ENCODE peak calls at places on chromosomes 16 and 17, in six cellular contexts. U is neural progenitor cell, J is heart right ventricle, A is pancreas, F is psoas muscle, D is IMR-90. S is an unnamed sample.
A peak's percentile ranks its signal among the peaks of the same experiment; 100 is the strongest.

GRCh38 chr16:84518804-84519341 is 14.4 kb upstream of the MEAK7 start:
- DNase-seq in U (no peak), F (no peak), A (no peak), J (no peak), D (no peak), S (no peak)

GRCh38 chr17:43552229-43552837 is 6.2 kb upstream of the ETV4 start:
- DNase-seq in F (no peak), D (no peak), U (no peak), A (no peak), J (no peak), S (no peak)

GRCh38 chr17:9402590-9403199 is 172.9 kb downstream of the STX8 start:
- DNase-seq in A (no peak), D (peak; percentile 23), J (no peak), F (no peak), U (peak; percentile 39), S (no peak)

GRCh38 chr16:88116121-88116900 is 165.1 kb downstream of the BANP start:
- DNase-seq in F (peak; percentile 53), U (no peak), A (peak; percentile 36), J (no peak), D (peak; percentile 77), S (no peak)

GRCh38 chr17:33292981-33293867 is at the start of gene ASIC2:
- DNase-seq in F (no peak), J (no peak), A (peak; percentile 62), U (peak; percentile 89), D (peak; percentile 4), S (no peak)

GRCh38 chr17:31807846-31808245 is 51.2 kb downstream of the COPRS start:
- DNase-seq in U (no peak), J (no peak), F (no peak), D (peak; percentile 50), A (no peak), S (no peak)

GRCh38 chr16:57998484-57998883 is 2.0 kb downstream of the ZNF319 start:
- DNase-seq in A (no peak), U (no peak), D (no peak), F (no peak), J (no peak), S (peak; percentile 75)

GRCh38 chr17:58247511-58248363 is 9.4 kb downstream of the LPO start:
- DNase-seq in U (no peak), F (no peak), D (no peak), J (no peak), A (no peak), S (no peak)

GRCh38 chr16:57147381-57148191 is 38.3 kb downstream of the PSME3IP1 start:
- DNase-seq in D (peak; percentile 46), A (no peak), U (peak; percentile 33), F (no peak), J (peak; percentile 61), S (no peak)

GRCh38 chr16:17831330-17831729 is 360.6 kb upstream of the XYLT1 start:
- DNase-seq in D (no peak), U (peak; percentile 26), F (no peak), J (no peak), A (no peak), S (no peak)

GRCh38 chr17:12522336-12522735 is 143.4 kb upstream of the MYOCD start:
- DNase-seq in F (no peak), D (no peak), J (no peak), A (no peak), U (no peak), S (no peak)

GRCh38 chr16:82954224-82954929 is 327.6 kb downstream of the CDH13 start:
- DNase-seq in D (peak; percentile 70), A (no peak), U (no peak), F (no peak), J (no peak), S (no peak)

GRCh38 chr17:73371285-73371684 is 59.5 kb upstream of the CDC42EP4 start:
- DNase-seq in F (no peak), U (no peak), D (peak; percentile 92), J (no peak), A (peak; percentile 4), S (no peak)

GRCh38 chr16:87636050-87636684 is 33.9 kb downstream of the JPH3 start:
- DNase-seq in D (peak; percentile 64), A (peak; percentile 90), F (peak; percentile 92), U (peak; percentile 89), J (peak; percentile 80), S (peak; percentile 85)

GRCh38 chr16:86898386-86898785 is 320.0 kb downstream of the FOXL1 start:
- DNase-seq in U (no peak), D (no peak), F (no peak), J (no peak), A (no peak), S (no peak)

GRCh38 chr16:84947022-84947421 is 64.3 kb downstream of the ZDHHC7 start:
- DNase-seq in D (no peak), F (no peak), A (no peak), J (no peak), U (no peak), S (no peak)

GRCh38 chr16:50970221-50970620 is 180.8 kb downstream of the SALL1 start:
- DNase-seq in J (no peak), D (no peak), U (no peak), F (no peak), A (no peak), S (no peak)

GRCh38 chr16:88730632-88731607 is 24.6 kb downstream of the CTU2 start:
- DNase-seq in J (no peak), D (peak; percentile 59), F (no peak), A (no peak), U (no peak), S (no peak)

GRCh38 chr17:66976781-66977201 is 12.3 kb downstream of the CACNG4 start:
- DNase-seq in A (no peak), J (no peak), U (peak; percentile 26), F (no peak), D (no peak), S (no peak)

GRCh38 chr17:82320956-82321927 is 3.8 kb upstream of the CD7 start:
- DNase-seq in U (peak; percentile 63), D (no peak), J (no peak), A (peak; percentile 81), F (no peak), S (no peak)

GRCh38 chr16:88911148-88911945 is 44.9 kb upstream of the PABPN1L start:
- DNase-seq in U (no peak), F (no peak), J (no peak), A (no peak), D (peak; percentile 15), S (no peak)

GRCh38 chr16:70703041-70703834 is 17.4 kb upstream of the MTSS2 start:
- DNase-seq in F (peak; percentile 86), J (peak; percentile 68), U (peak; percentile 55), D (peak; percentile 94), A (no peak), S (no peak)

GRCh38 chr16:54204756-54205155 is 81.8 kb downstream of the IRX3 start:
- DNase-seq in U (no peak), A (no peak), D (no peak), F (no peak), J (no peak), S (no peak)

GRCh38 chr16:15777533-15778203 is 79.2 kb downstream of the MYH11 start:
- DNase-seq in J (no peak), D (peak; percentile 61), A (no peak), F (no peak), U (peak; percentile 75), S (no peak)

GRCh38 chr17:9644910-9645751 is at the start of gene USP43:
- DNase-seq in J (no peak), A (peak; percentile 88), D (no peak), F (no peak), U (peak; percentile 41), S (peak; percentile 54)

DNA sequence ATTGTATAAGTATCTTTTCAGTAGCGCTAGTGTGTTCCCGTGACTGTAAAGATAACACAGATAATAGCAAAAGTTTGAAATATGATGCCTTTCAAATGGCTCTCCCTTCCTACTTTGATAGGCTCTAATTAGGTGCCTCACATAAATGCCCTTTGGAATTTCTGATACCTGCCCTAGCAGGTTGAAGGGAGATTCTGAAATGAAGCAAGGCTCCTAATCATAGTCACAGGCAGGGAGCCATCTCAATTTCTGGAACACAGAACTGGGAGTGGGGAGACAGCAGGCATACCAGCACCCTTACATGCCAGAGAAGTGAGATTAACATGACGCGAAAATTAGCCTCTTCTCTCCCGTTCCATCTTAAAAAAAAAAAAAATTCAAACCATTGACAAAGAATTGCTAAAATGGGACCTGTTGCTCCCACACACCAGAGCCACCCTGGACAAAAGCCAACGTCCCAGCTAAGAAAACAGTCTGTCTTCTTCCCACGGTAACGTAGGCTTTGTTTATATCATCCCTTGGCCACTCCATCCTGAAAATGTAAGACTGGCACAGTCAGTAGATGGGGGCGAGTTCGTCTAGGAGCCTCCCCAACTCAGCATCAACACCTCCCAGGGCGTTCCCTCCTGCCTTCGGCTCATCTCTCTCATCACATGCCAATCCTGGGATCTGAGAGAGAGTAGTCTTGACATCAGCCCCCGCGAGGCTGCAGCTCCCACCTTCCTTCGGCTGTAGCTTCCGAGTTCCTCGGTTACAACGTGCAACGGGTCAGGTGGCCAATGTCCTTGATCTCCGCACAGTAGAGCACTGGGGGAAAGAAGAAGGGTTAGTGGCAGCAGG is 1.1 kb downstream of the RNF227 start:
- DNase-seq in F (no peak), D (peak; percentile 72), A (no peak), U (no peak), J (peak; percentile 58), S (no peak)
- H3K27ac ChIP-seq in F (peak overlapping the region; percentile 85), D (peak overlapping the region; percentile 26), A (peak overlapping the region; percentile 83), U (no peak overlapping the region), J (peak overlapping the region; percentile 90), S (peak overlapping the region; percentile 99)

GRCh38 chr17:30221346-30221745 is 14.2 kb downstream of the SLC6A4 start:
- DNase-seq in F (no peak), D (no peak), U (no peak), A (no peak), J (no peak), S (no peak)
- H3K27me3 ChIP-seq in F (no peaks in the 10 kb centered on the region), D (peaks cover 51% of the 10 kb centered on the region), U (no peaks in the 10 kb centered on the region), A (no peaks in the 10 kb centered on the region), J (no peaks in the 10 kb centered on the region), S (no peaks in the 10 kb centered on the region)

GRCh38 chr17:50048988-50049387 is 6.9 kb upstream of the ITGA3 start:
- DNase-seq in D (no peak), F (peak; percentile 0), U (no peak), J (no peak), A (no peak), S (no peak)
- H3K4me1 ChIP-seq in D (peaks cover 44% of the 10 kb centered on the region), F (peaks cover 12% of the 10 kb centered on the region), U (peaks cover 5% of the 10 kb centered on the region), J (peaks cover 32% of the 10 kb centered on the region), A (peaks cover 24% of the 10 kb centered on the region), S (peaks cover 5% of the 10 kb centered on the region)

GRCh38 chr17:50187403-50187735 is 14.1 kb downstream of the COL1A1 start:
- DNase-seq in A (no peak), F (no peak), U (no peak), J (no peak), D (peak; percentile 77), S (no peak)
- H3K27ac ChIP-seq in A (no peak overlapping the region), F (no peak overlapping the region), U (no peak overlapping the region), J (no peak overlapping the region), D (peak overlapping the region; percentile 99), S (no peak overlapping the region)